ENCODE peak calls at places on chromosomes 13 and 19, in eight cellular contexts. U is SIG-M5; M is nephron progenitor cell; T is substantia nigra; L is AG10803; O is NCI-H2171 treated with DMSO at 0.1 percent for 48 hours; N is lower leg skin; G is stimulated activated effector memory CD8-positive, alpha-beta T cell treated with anti-CD3 and anti-CD28 coated beads, Interleukin-12 subunit alpha, Interleukin-12 subunit beta, amount 100 ng/mL, for 72 hours. D is an unnamed sample.

GRCh38 chr13:99008577-99008976 is 30.7 kb upstream of the DOCK9 start:
- DNase-seq in U (no peak), M (no peak), T (no peak), L (no peak), O (no peak), N (no peak), G (no peak), D (no peak)

GRCh38 chr19:55675661-55676354 is 782 bp downstream of the EPN1 start:
- DNase-seq in U (no peak), M (no peak), T (no peak), L (no peak), O (no peak), N (no peak), G (no peak), D (no peak)

GRCh38 chr19:29645911-29646310 is 19.4 kb upstream of the PLEKHF1 start:
- DNase-seq in U (no peak), M (no peak), T (no peak), L (peak; percentile 54), O (no peak), N (peak; percentile 86), G (no peak), D (no peak)

GRCh38 chr19:32691952-32692726 is 518 bp downstream of the NUDT19 start:
- DNase-seq in U (no peak), M (peak; percentile 70), T (peak; percentile 62), L (peak; percentile 80), O (peak; percentile 51), N (peak; percentile 91), G (peak; percentile 79), D (peak; percentile 35)

GRCh38 chr13:35978607-35979316 is 152.4 kb downstream of the DCLK1 start:
- DNase-seq in U (no peak), M (peak; percentile 55), T (peak; percentile 3), L (peak; percentile 73), O (peak; percentile 42), N (no peak), G (peak; percentile 48), D (no peak)

GRCh38 chr19:3047307-3048189 is 14.7 kb downstream of the TLE5 start:
- DNase-seq in U (no peak), M (peak; percentile 82), T (peak; percentile 47), L (peak; percentile 76), O (peak; percentile 94), N (peak; percentile 97), G (peak; percentile 64), D (no peak)

GRCh38 chr19:17411801-17412200 is 6.4 kb upstream of the BST2 start:
- DNase-seq in U (no peak), M (no peak), T (no peak), L (no peak), O (no peak), N (no peak), G (no peak), D (no peak)

GRCh38 chr19:46426035-46426505 is 2.7 kb downstream of the PNMA8C start:
- DNase-seq in U (no peak), M (no peak), T (no peak), L (no peak), O (peak; percentile 59), N (no peak), G (no peak), D (no peak)

GRCh38 chr13:59643906-59644626 is 519.7 kb downstream of the DIAPH3 start:
- DNase-seq in U (no peak), M (no peak), T (no peak), L (no peak), O (no peak), N (no peak), G (no peak), D (no peak)

GRCh38 chr19:48698046-48698445 is 2.3 kb downstream of the FUT2 start:
- DNase-seq in U (no peak), M (no peak), T (no peak), L (peak; percentile 73), O (no peak), N (no peak), G (no peak), D (no peak)

GRCh38 chr19:53055117-53055516 is 10.6 kb downstream of the ERVV-2 start:
- DNase-seq in U (no peak), M (no peak), T (no peak), L (no peak), O (no peak), N (no peak), G (no peak), D (no peak)

GRCh38 chr19:18649371-18650047 is 12.7 kb downstream of the KLHL26 start:
- DNase-seq in U (no peak), M (peak; percentile 63), T (peak; percentile 53), L (peak; percentile 32), O (no peak), N (peak; percentile 93), G (no peak), D (peak; percentile 20)

GRCh38 chr19:35889370-35890112 is 10.8 kb downstream of the NFKBID start:
- DNase-seq in U (no peak), M (no peak), T (no peak), L (no peak), O (no peak), N (no peak), G (no peak), D (no peak)

GRCh38 chr13:97573011-97573410 is 139.0 kb downstream of the RAP2A start:
- DNase-seq in U (no peak), M (no peak), T (no peak), L (no peak), O (no peak), N (no peak), G (no peak), D (no peak)

GRCh38 chr13:20175907-20176652 is 15.2 kb upstream of the GJA3 start:
- DNase-seq in U (no peak), M (no peak), T (no peak), L (no peak), O (no peak), N (no peak), G (no peak), D (peak; percentile 48)

GRCh38 chr19:53057904-53058579 is 13.5 kb downstream of the ERVV-2 start:
- DNase-seq in U (no peak), M (peak; percentile 54), T (peak; percentile 49), L (no peak), O (no peak), N (no peak), G (no peak), D (no peak)

GRCh38 chr13:111575719-111576118 is 255.3 kb downstream of the TEX29 start:
- DNase-seq in U (no peak), M (no peak), T (no peak), L (no peak), O (no peak), N (no peak), G (no peak), D (no peak)

GRCh38 chr19:46408611-46409039 is 4.7 kb downstream of the CCDC8 start:
- DNase-seq in U (no peak), M (peak; percentile 58), T (peak; percentile 59), L (peak; percentile 48), O (peak; percentile 46), N (no peak), G (no peak), D (peak; percentile 71)

GRCh38 chr13:105530468-105530867 is 1005.0 kb downstream of the EFNB2 start:
- DNase-seq in U (no peak), M (no peak), T (no peak), L (no peak), O (no peak), N (no peak), G (no peak), D (no peak)

GRCh38 chr19:5918463-5919079 is 4.5 kb downstream of the CAPS start:
- DNase-seq in U (no peak), M (no peak), T (no peak), L (no peak), O (no peak), N (no peak), G (no peak), D (no peak)

GRCh38 chr19:29622191-29623070 is 16.3 kb downstream of the POP4 start:
- DNase-seq in U (no peak), M (no peak), T (peak; percentile 5), L (peak; percentile 27), O (no peak), N (no peak), G (peak; percentile 65), D (no peak)

GRCh38 chr19:4859697-4860096 is 7.8 kb downstream of the PLIN3 start:
- DNase-seq in U (no peak), M (no peak), T (no peak), L (no peak), O (no peak), N (no peak), G (no peak), D (no peak)

GRCh38 chr19:32651729-32652140 is 23.2 kb downstream of the ANKRD27 start:
- DNase-seq in U (no peak), M (peak; percentile 58), T (peak; percentile 26), L (no peak), O (no peak), N (no peak), G (no peak), D (peak; percentile 22)

GRCh38 chr13:97423300-97424045 is 10.5 kb upstream of the RAP2A start:
- DNase-seq in U (no peak), M (no peak), T (no peak), L (peak; percentile 33), O (no peak), N (no peak), G (no peak), D (no peak)

GRCh38 chr19:23957660-23958281 is 43.1 kb downstream of the ZNF726 start:
- DNase-seq in U (no peak), M (no peak), T (no peak), L (peak; percentile 55), O (no peak), N (no peak), G (no peak), D (no peak)

GRCh38 chr13:109529964-109530363 is 256.4 kb downstream of the IRS2 start:
- DNase-seq in U (no peak), M (no peak), T (no peak), L (no peak), O (no peak), N (no peak), G (no peak), D (no peak)

GRCh38 chr19:6021878-6022569 is 44.1 kb upstream of the RANBP3 start:
- DNase-seq in U (no peak), M (peak; percentile 90), T (peak; percentile 66), L (peak; percentile 60), O (peak; percentile 26), N (peak; percentile 91), G (peak; percentile 84), D (peak; percentile 8)

GRCh38 chr13:89783221-89783755 is 1564.2 kb upstream of the MIR17HG start:
- DNase-seq in U (no peak), M (no peak), T (no peak), L (no peak), O (no peak), N (no peak), G (no peak), D (no peak)

GRCh38 chr13:46747031-46747820 is 49.7 kb downstream of the ESD start:
- DNase-seq in U (no peak), M (no peak), T (no peak), L (no peak), O (no peak), N (no peak), G (no peak), D (no peak)

GRCh38 chr19:15464394-15465385 is at the start of gene RASAL3:
- DNase-seq in U (no peak), M (no peak), T (no peak), L (no peak), O (no peak), N (no peak), G (peak; percentile 81), D (no peak)

GRCh38 chr19:42335971-42336370 is 10.5 kb downstream of the MEGF8 start:
- DNase-seq in U (no peak), M (no peak), T (no peak), L (no peak), O (no peak), N (no peak), G (no peak), D (no peak)

GRCh38 chr19:10826846-10827245 is 9.2 kb downstream of the TMED1 start:
- DNase-seq in U (no peak), M (no peak), T (no peak), L (no peak), O (no peak), N (no peak), G (no peak), D (no peak)

GRCh38 chr13:42011601-42012401 is 36.6 kb upstream of the DGKH start:
- DNase-seq in U (no peak), M (no peak), T (no peak), L (no peak), O (no peak), N (no peak), G (peak; percentile 22), D (no peak)

GRCh38 chr19:44745386-44745831 is 3.1 kb upstream of the BCL3 start:
- DNase-seq in U (no peak), M (no peak), T (no peak), L (peak; percentile 81), O (no peak), N (peak; percentile 95), G (no peak), D (no peak)